ENCODE peak calls at places on chromosomes 6 and 20, in four cellular contexts. Z, U, Y and V are unnamed samples.

GRCh38 chr6:134199848-134200606 is 117.9 kb downstream of the SGK1 start:
- DNase-seq in Z (no peak), U (no peak), Y (no peak), V (no peak)

GRCh38 chr20:25058797-25059486 is 1.0 kb upstream of the ACSS1 start:
- DNase-seq in Z (no peak), U (peak; percentile 75), Y (no peak), V (no peak)

GRCh38 chr6:169395080-169395805 is 141.6 kb upstream of the THBS2 start:
- DNase-seq in Z (no peak), U (no peak), Y (no peak), V (no peak)

GRCh38 chr6:193773-194310 is 98.4 kb upstream of the DUSP22 start:
- DNase-seq in Z (peak; percentile 72), U (no peak), Y (no peak), V (peak; percentile 74)

GRCh38 chr6:39339557-39340555 is 17.4 kb upstream of the KCNK16 start:
- DNase-seq in Z (no peak), U (no peak), Y (no peak), V (no peak)

GRCh38 chr6:141229296-141229695 is 903.4 kb upstream of the GJE1 start:
- DNase-seq in Z (no peak), U (no peak), Y (no peak), V (no peak)

GRCh38 chr6:89254569-89254968 is 37.4 kb upstream of the GABRR1 start:
- DNase-seq in Z (no peak), U (no peak), Y (peak; percentile 60), V (no peak)

GRCh38 chr6:77740380-77740779 is 87.5 kb downstream of the MEI4 start:
- DNase-seq in Z (peak; percentile 21), U (no peak), Y (peak; percentile 57), V (peak; percentile 44)

GRCh38 chr6:82143041-82143481 is 104.5 kb downstream of the IBTK start:
- DNase-seq in Z (no peak), U (no peak), Y (peak; percentile 22), V (no peak)

GRCh38 chr20:3350412-3350811 is 57.1 kb downstream of the DNAAF9 start:
- DNase-seq in Z (no peak), U (no peak), Y (no peak), V (no peak)

GRCh38 chr20:7799872-7800271 is 140.4 kb downstream of the HAO1 start:
- DNase-seq in Z (no peak), U (no peak), Y (no peak), V (no peak)

GRCh38 chr6:77292564-77293546 is 170.4 kb downstream of the HTR1B start:
- DNase-seq in Z (no peak), U (no peak), Y (peak; percentile 88), V (no peak)